ENCODE peak calls at places on chromosomes 3 and 15, in seven cellular contexts. One of them, this sample, is unnamed.

GRCh38 chr3:177589921-177590336 is 392.6 kb upstream of the TBL1XR1 start:
- DNase-seq in foreskin fibroblast: peak
- DNase-seq in endodermal cell: no peak
- DNase-seq in neural progenitor cell: peak
- DNase-seq in lower lobe of right lung: no peak
- DNase-seq in cardiac fibroblast: peak
- DNase-seq in PC-9: peak
- DNase-seq in this sample: peak

GRCh38 chr3:168860028-168860427 is 764.3 kb upstream of the GOLIM4 start:
- DNase-seq in foreskin fibroblast: no peak
- DNase-seq in endodermal cell: no peak
- DNase-seq in neural progenitor cell: no peak
- DNase-seq in lower lobe of right lung: no peak
- DNase-seq in cardiac fibroblast: no peak
- DNase-seq in PC-9: no peak
- DNase-seq in this sample: no peak

GRCh38 chr3:194749631-194750271 is 64.1 kb downstream of the FAM43A start:
- DNase-seq in foreskin fibroblast: no peak
- DNase-seq in endodermal cell: no peak
- DNase-seq in neural progenitor cell: peak
- DNase-seq in lower lobe of right lung: no peak
- DNase-seq in cardiac fibroblast: no peak
- DNase-seq in PC-9: no peak
- DNase-seq in this sample: no peak

GRCh38 chr15:64536244-64536836 is 76.0 kb downstream of the ZNF609 start:
- DNase-seq in foreskin fibroblast: peak
- DNase-seq in endodermal cell: no peak
- DNase-seq in neural progenitor cell: no peak
- DNase-seq in lower lobe of right lung: no peak
- DNase-seq in cardiac fibroblast: peak
- DNase-seq in PC-9: peak
- DNase-seq in this sample: peak

GRCh38 chr3:122680381-122681293 is at the start of gene PARP14:
- DNase-seq in foreskin fibroblast: peak
- DNase-seq in endodermal cell: peak
- DNase-seq in neural progenitor cell: peak
- DNase-seq in lower lobe of right lung: peak
- DNase-seq in cardiac fibroblast: peak
- DNase-seq in PC-9: peak
- DNase-seq in this sample: no peak

GRCh38 chr15:65354835-65355172 is 23.0 kb downstream of the IGDCC3 start:
- DNase-seq in foreskin fibroblast: no peak
- DNase-seq in endodermal cell: no peak
- DNase-seq in neural progenitor cell: no peak
- DNase-seq in lower lobe of right lung: no peak
- DNase-seq in cardiac fibroblast: no peak
- DNase-seq in PC-9: no peak
- DNase-seq in this sample: no peak

GRCh38 chr15:65957451-65957850 is 88.2 kb downstream of the RAB11A start:
- DNase-seq in foreskin fibroblast: no peak
- DNase-seq in endodermal cell: no peak
- DNase-seq in neural progenitor cell: no peak
- DNase-seq in lower lobe of right lung: no peak
- DNase-seq in cardiac fibroblast: no peak
- DNase-seq in PC-9: no peak
- DNase-seq in this sample: no peak

GRCh38 chr3:193761969-193762368 is 169.0 kb downstream of the OPA1 start:
- DNase-seq in foreskin fibroblast: no peak
- DNase-seq in endodermal cell: no peak
- DNase-seq in neural progenitor cell: no peak
- DNase-seq in lower lobe of right lung: no peak
- DNase-seq in cardiac fibroblast: no peak
- DNase-seq in PC-9: no peak
- DNase-seq in this sample: no peak

GRCh38 chr3:71226565-71227281 is 356.8 kb downstream of the FOXP1 start:
- DNase-seq in foreskin fibroblast: no peak
- DNase-seq in endodermal cell: no peak
- DNase-seq in neural progenitor cell: no peak
- DNase-seq in lower lobe of right lung: peak
- DNase-seq in cardiac fibroblast: no peak
- DNase-seq in PC-9: no peak
- DNase-seq in this sample: no peak

GRCh38 chr3:101325393-101326134 is 5.2 kb upstream of the IMPG2 start:
- DNase-seq in foreskin fibroblast: no peak
- DNase-seq in endodermal cell: no peak
- DNase-seq in neural progenitor cell: no peak
- DNase-seq in lower lobe of right lung: no peak
- DNase-seq in cardiac fibroblast: no peak
- DNase-seq in PC-9: no peak
- DNase-seq in this sample: no peak

GRCh38 chr3:72482589-72483249 is 365.5 kb downstream of the SHQ1 start:
- DNase-seq in foreskin fibroblast: peak
- DNase-seq in endodermal cell: peak
- DNase-seq in neural progenitor cell: no peak
- DNase-seq in lower lobe of right lung: peak
- DNase-seq in cardiac fibroblast: peak
- DNase-seq in PC-9: peak
- DNase-seq in this sample: no peak

GRCh38 chr3:77780621-77781020 is 740.7 kb downstream of the ROBO2 start:
- DNase-seq in foreskin fibroblast: no peak
- DNase-seq in endodermal cell: no peak
- DNase-seq in neural progenitor cell: no peak
- DNase-seq in lower lobe of right lung: no peak
- DNase-seq in cardiac fibroblast: no peak
- DNase-seq in PC-9: no peak
- DNase-seq in this sample: no peak

GRCh38 chr3:69385723-69386483 is at the start of gene FRMD4B:
- DNase-seq in foreskin fibroblast: no peak
- DNase-seq in endodermal cell: peak
- DNase-seq in neural progenitor cell: peak
- DNase-seq in lower lobe of right lung: peak
- DNase-seq in cardiac fibroblast: peak
- DNase-seq in PC-9: no peak
- DNase-seq in this sample: no peak

GRCh38 chr15:63135281-63135680 is 13.6 kb downstream of the LACTB start:
- DNase-seq in foreskin fibroblast: no peak
- DNase-seq in endodermal cell: no peak
- DNase-seq in neural progenitor cell: no peak
- DNase-seq in lower lobe of right lung: no peak
- DNase-seq in cardiac fibroblast: peak
- DNase-seq in PC-9: no peak
- DNase-seq in this sample: no peak

GRCh38 chr3:46575577-46576222 is 9.6 kb upstream of the LRRC2 start:
- DNase-seq in foreskin fibroblast: no peak
- DNase-seq in endodermal cell: peak
- DNase-seq in neural progenitor cell: no peak
- DNase-seq in lower lobe of right lung: no peak
- DNase-seq in cardiac fibroblast: no peak
- DNase-seq in PC-9: no peak
- DNase-seq in this sample: no peak

GRCh38 chr3:46576386-46576785 is 10.3 kb upstream of the LRRC2 start:
- DNase-seq in foreskin fibroblast: no peak
- DNase-seq in endodermal cell: no peak
- DNase-seq in neural progenitor cell: no peak
- DNase-seq in lower lobe of right lung: no peak
- DNase-seq in cardiac fibroblast: no peak
- DNase-seq in PC-9: no peak
- DNase-seq in this sample: no peak

GRCh38 chr3:46573701-46574100 is 7.6 kb upstream of the LRRC2 start:
- DNase-seq in foreskin fibroblast: no peak
- DNase-seq in endodermal cell: peak
- DNase-seq in neural progenitor cell: no peak
- DNase-seq in lower lobe of right lung: no peak
- DNase-seq in cardiac fibroblast: no peak
- DNase-seq in PC-9: no peak
- DNase-seq in this sample: no peak

GRCh38 chr3:46574881-46575576 is 8.9 kb upstream of the LRRC2 start:
- DNase-seq in foreskin fibroblast: no peak
- DNase-seq in endodermal cell: peak
- DNase-seq in neural progenitor cell: peak
- DNase-seq in lower lobe of right lung: no peak
- DNase-seq in cardiac fibroblast: no peak
- DNase-seq in PC-9: no peak
- DNase-seq in this sample: no peak

GRCh38 chr3:46574263-46574662 is 8.2 kb upstream of the LRRC2 start:
- DNase-seq in foreskin fibroblast: no peak
- DNase-seq in endodermal cell: peak
- DNase-seq in neural progenitor cell: peak
- DNase-seq in lower lobe of right lung: no peak
- DNase-seq in cardiac fibroblast: no peak
- DNase-seq in PC-9: no peak
- DNase-seq in this sample: no peak
- H3K4me3 ChIP-seq in foreskin fibroblast: no peak
- H3K4me3 ChIP-seq in endodermal cell: peak
- H3K4me3 ChIP-seq in neural progenitor cell: no peak
- H3K4me3 ChIP-seq in lower lobe of right lung: no peak
- H3K4me3 ChIP-seq in cardiac fibroblast: no peak
- H3K4me3 ChIP-seq in PC-9: no peak
- H3K4me3 ChIP-seq in this sample: no peak

DNA sequence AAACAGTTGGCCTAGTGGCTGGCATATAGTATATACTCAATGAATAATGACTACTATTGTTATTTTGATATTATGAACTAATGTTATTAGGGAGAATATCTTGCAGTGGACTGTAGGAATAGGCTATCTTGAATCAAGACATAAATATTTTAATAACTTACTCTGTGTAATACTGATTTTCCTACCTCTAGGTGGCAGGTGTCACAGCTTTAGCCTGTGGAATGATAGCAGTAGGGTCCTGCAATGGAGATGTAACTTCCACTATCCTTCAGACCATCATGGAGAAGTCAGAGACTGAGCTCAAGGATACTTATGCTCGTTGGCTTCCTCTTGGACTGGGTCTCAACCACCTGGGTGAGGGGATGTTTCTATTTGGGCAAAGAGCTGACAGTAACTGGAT is 6.5 kb downstream of the PSMD2 start:
- DNase-seq in foreskin fibroblast: no peak
- DNase-seq in endodermal cell: no peak
- DNase-seq in neural progenitor cell: no peak
- DNase-seq in lower lobe of right lung: no peak
- DNase-seq in cardiac fibroblast: peak
- DNase-seq in PC-9: peak
- DNase-seq in this sample: no peak
- TF ChIP-seq CTCF in foreskin fibroblast: peak
- TF ChIP-seq CTCF in endodermal cell: peak
- TF ChIP-seq CTCF in neural progenitor cell: peak
- TF ChIP-seq CTCF in lower lobe of right lung: no peak
- TF ChIP-seq CTCF in cardiac fibroblast: peak
- TF ChIP-seq CTCF in PC-9: peak
- TF ChIP-seq CTCF in this sample: peak

DNA sequence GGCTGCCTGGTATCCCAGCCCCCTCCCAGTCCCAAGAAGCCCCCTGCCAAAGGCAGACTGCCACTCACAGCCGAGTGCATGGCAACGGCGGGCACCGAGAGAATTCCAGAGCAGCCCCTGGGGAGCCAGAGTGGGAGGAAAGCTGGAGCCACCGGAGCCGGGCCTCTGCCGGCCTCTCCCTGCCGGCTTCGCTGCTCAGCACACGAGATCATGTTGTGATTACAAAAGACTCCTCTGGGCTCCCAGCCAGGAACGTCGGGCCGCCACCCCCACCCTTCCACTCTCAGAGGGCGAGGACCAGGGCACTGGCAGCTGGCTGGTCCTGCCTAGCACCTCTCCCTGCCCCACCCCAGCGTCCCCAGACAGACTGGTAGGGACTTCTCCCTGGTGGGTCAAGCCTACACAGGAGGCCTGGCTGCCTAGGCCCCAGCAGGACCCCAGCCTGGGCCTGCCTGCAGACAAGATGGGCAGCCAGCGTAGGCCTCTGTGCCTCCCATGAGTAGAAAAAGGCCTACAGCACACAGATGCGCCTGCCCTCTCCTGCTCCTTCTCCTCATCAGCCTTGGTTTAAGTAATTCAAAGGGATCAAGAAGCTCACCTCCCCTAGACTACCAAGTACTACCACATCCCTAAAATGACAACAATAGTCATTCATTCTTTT is at the start of gene CCDC9B:
- DNase-seq in foreskin fibroblast: peak
- DNase-seq in endodermal cell: no peak
- DNase-seq in neural progenitor cell: peak
- DNase-seq in lower lobe of right lung: peak
- DNase-seq in cardiac fibroblast: peak
- DNase-seq in PC-9: peak
- DNase-seq in this sample: no peak
- H3K4me3 ChIP-seq in foreskin fibroblast: peak
- H3K4me3 ChIP-seq in endodermal cell: no peak
- H3K4me3 ChIP-seq in neural progenitor cell: no peak
- H3K4me3 ChIP-seq in lower lobe of right lung: peak
- H3K4me3 ChIP-seq in cardiac fibroblast: peak
- H3K4me3 ChIP-seq in PC-9: peak
- H3K4me3 ChIP-seq in this sample: peak

GRCh38 chr3:128945041-128945877 is 48.6 kb downstream of the CFAP92 start:
- DNase-seq in foreskin fibroblast: no peak
- DNase-seq in endodermal cell: no peak
- DNase-seq in neural progenitor cell: no peak
- DNase-seq in lower lobe of right lung: no peak
- DNase-seq in cardiac fibroblast: no peak
- DNase-seq in PC-9: no peak
- DNase-seq in this sample: no peak

GRCh38 chr3:128949158-128949557 is 44.7 kb downstream of the CFAP92 start:
- DNase-seq in foreskin fibroblast: no peak
- DNase-seq in endodermal cell: no peak
- DNase-seq in neural progenitor cell: no peak
- DNase-seq in lower lobe of right lung: no peak
- DNase-seq in cardiac fibroblast: no peak
- DNase-seq in PC-9: no peak
- DNase-seq in this sample: no peak

GRCh38 chr3:128945878-128946175 is 48.0 kb downstream of the CFAP92 start:
- DNase-seq in foreskin fibroblast: no peak
- DNase-seq in endodermal cell: no peak
- DNase-seq in neural progenitor cell: no peak
- DNase-seq in lower lobe of right lung: no peak
- DNase-seq in cardiac fibroblast: no peak
- DNase-seq in PC-9: no peak
- DNase-seq in this sample: no peak

GRCh38 chr3:128946411-128946810 is 47.5 kb downstream of the CFAP92 start:
- DNase-seq in foreskin fibroblast: no peak
- DNase-seq in endodermal cell: no peak
- DNase-seq in neural progenitor cell: no peak
- DNase-seq in lower lobe of right lung: no peak
- DNase-seq in cardiac fibroblast: peak
- DNase-seq in PC-9: no peak
- DNase-seq in this sample: peak

DNA sequence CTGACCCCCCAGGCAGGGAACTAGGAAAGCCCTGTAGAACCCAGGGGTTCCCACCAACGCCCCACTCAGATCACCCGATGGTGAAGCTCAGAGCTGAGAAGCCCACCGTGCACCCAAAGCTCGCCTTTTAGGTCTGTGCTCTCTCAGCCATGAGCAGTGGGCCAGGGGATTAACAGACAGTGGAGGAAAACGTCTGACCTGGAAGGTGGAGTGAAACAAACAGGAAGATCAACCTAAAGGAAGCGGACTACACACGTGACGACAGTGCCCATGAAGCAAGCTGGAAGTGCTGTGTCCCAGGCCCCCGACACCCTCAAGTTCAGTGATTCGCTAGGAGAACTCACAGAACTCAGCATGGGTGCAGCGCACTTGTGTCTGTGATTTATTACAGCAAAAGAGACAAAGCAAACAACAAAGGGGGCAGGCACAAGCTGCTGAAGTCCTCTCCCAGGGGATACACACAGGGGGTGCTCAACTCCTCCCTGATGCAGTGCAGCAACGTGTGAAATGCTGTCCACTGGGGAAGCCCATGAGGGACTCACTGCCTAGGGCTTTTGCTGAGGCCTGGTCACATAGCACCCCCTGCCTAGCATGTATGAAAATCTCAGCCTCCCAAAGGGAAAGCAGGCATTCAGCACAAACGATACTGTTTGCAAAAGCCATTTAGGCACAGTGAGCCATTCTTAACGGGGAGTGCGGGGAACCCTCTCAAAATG is 43.5 kb downstream of the CFAP92 start:
- DNase-seq in foreskin fibroblast: no peak
- DNase-seq in endodermal cell: peak
- DNase-seq in neural progenitor cell: peak
- DNase-seq in lower lobe of right lung: no peak
- DNase-seq in cardiac fibroblast: peak
- DNase-seq in PC-9: no peak
- DNase-seq in this sample: no peak
- TF ChIP-seq CTCF in foreskin fibroblast: peak
- TF ChIP-seq CTCF in endodermal cell: peak
- TF ChIP-seq CTCF in neural progenitor cell: peak
- TF ChIP-seq CTCF in lower lobe of right lung: no peak
- TF ChIP-seq CTCF in cardiac fibroblast: peak
- TF ChIP-seq CTCF in PC-9: peak
- TF ChIP-seq CTCF in this sample: peak

This sample was measured in AG04449.